ENCODE peak calls at places on chromosomes 6 and 20, in seven cellular contexts. Y is PC-9, O is endothelial cell of umbilical vein, Z is thyroid gland, J is fibroblast of lung, W is neural progenitor cell, D is transverse colon. C is an unnamed sample.
A peak's percentile ranks its signal among the peaks of the same experiment; 100 is the strongest.

GRCh38 chr6:39072830-39073229 is 24.2 kb downstream of the GLP1R start:
- DNase-seq in O (no peak), Z (no peak), Y (no peak), D (no peak), W (no peak), J (no peak), C (no peak)

GRCh38 chr6:22349051-22349450 is 52.2 kb upstream of the PRL start:
- DNase-seq in W (no peak), D (no peak), Z (no peak), Y (no peak), J (peak; percentile 25), O (no peak), C (no peak)

GRCh38 chr6:106792536-106793236 is 163.3 kb downstream of the QRSL1 start:
- DNase-seq in W (no peak), Y (no peak), O (no peak), Z (no peak), J (no peak), D (no peak), C (no peak)

GRCh38 chr6:148431413-148431812 is 88.8 kb downstream of the SASH1 start:
- DNase-seq in Y (no peak), Z (peak; percentile 93), O (no peak), D (no peak), J (no peak), W (no peak), C (no peak)

GRCh38 chr6:119720160-119720559 is 370.6 kb upstream of the MAN1A1 start:
- DNase-seq in J (no peak), Z (no peak), O (no peak), D (no peak), Y (no peak), W (no peak), C (no peak)

GRCh38 chr6:152054441-152054840 is 247.0 kb downstream of the ESR1 start:
- DNase-seq in Z (no peak), J (peak; percentile 78), W (no peak), O (no peak), D (no peak), Y (peak; percentile 15), C (peak; percentile 49)

GRCh38 chr20:52031574-52032303 is 159.8 kb downstream of the ZFP64 start:
- DNase-seq in J (peak; percentile 90), O (peak; percentile 98), Z (no peak), Y (no peak), W (no peak), D (peak; percentile 38), C (peak; percentile 24)

GRCh38 chr6:142934599-142934998 is 10.4 kb downstream of the HIVEP2 start:
- DNase-seq in W (no peak), O (no peak), D (no peak), Z (no peak), Y (no peak), J (no peak), C (no peak)

GRCh38 chr6:107635058-107635515 is 145.2 kb downstream of the SOBP start:
- DNase-seq in D (no peak), W (no peak), O (no peak), Z (no peak), J (no peak), Y (no peak), C (no peak)

GRCh38 chr20:5786930-5787826 is 37.0 kb downstream of the SHLD1 start:
- DNase-seq in O (peak; percentile 76), Z (peak; percentile 75), D (no peak), J (peak; percentile 66), Y (no peak), W (no peak), C (peak; percentile 3)

GRCh38 chr20:41782730-41783406 is 164.7 kb upstream of the CHD6 start:
- DNase-seq in Y (no peak), W (no peak), J (no peak), D (no peak), Z (no peak), O (no peak), C (no peak)

GRCh38 chr6:118350881-118351430 is 197.1 kb upstream of the PLN start:
- DNase-seq in Y (no peak), Z (no peak), W (no peak), J (peak; percentile 36), O (no peak), D (no peak), C (no peak)

GRCh38 chr6:19035454-19035853 is 648.3 kb downstream of the RNF144B start:
- DNase-seq in W (no peak), O (no peak), J (peak; percentile 6), Z (peak; percentile 28), Y (no peak), D (no peak), C (no peak)

DNA sequence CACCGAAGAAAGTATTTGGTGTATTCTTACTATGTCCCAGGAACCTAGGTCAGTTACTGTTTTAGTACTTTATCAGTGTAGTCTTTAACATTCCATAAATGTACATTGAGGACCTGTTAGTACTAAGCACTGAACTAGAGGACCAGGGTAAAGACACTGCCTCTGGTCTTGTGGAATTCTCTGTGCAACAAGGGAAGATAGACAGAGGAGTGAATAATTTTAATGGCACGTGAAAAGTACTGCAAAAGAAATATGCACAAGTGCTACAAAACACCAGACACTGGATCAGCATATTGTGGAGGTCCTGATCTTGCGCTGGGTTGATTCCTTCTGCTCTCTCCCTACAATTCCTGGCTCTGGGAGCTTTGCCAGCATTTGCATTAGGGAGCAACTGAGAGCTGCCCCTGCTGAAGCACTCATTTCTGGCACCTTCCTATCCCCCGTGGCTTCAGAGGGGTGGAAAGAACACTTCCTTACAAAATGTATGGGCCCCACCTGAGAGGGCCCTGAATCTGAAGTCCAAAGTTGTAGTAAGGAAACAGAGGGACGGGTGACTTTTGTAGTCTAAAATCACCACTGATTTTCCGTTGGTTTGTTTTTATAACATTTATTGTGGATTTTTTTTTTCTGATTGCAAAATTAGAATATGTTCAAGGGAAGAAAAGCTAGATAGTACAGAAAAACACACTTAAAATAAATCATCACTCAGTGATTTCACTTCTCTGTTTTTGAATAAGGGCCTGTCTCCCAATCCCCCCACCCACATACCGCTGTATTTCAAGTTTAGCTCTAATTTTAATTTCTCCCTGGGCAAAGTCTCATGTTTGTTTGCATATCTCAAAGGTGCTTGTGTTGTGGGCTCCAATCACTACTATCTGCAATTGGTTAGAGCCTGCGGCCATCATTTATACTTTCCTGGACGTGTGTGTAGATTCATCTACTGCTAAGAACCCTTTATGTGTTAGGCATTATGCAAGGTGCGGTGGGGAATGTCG is 4.9 kb downstream of the PKIG start:
- DNase-seq in D (no peak), Z (no peak), W (no peak), J (no peak), Y (no peak), O (peak; percentile 50), C (no peak)
- H3K4me3 ChIP-seq in D (no peak overlapping the region), Z (no peak overlapping the region), W (no peak overlapping the region), J (no peak overlapping the region), Y (no peak overlapping the region), O (no peak overlapping the region), C (no peak overlapping the region)

GRCh38 chr6:43990627-43991619 is 136.3 kb downstream of the MRPL14 start:
- DNase-seq in O (no peak), Z (no peak), D (peak; percentile 29), Y (no peak), J (peak; percentile 65), W (no peak), C (no peak)
- TF ChIP-seq CTCF in O (no peak), Z (no peak), D (no peak), Y (no peak), J (no peak), W (no peak), C (no peak)

GRCh38 chr6:10424005-10424404 is 9.1 kb upstream of the TFAP2A start:
- DNase-seq in O (no peak), W (no peak), Z (no peak), J (no peak), D (no peak), Y (no peak), C (no peak)

GRCh38 chr6:10426781-10427279 is 12.0 kb upstream of the TFAP2A start:
- DNase-seq in O (no peak), Y (no peak), D (no peak), W (no peak), J (no peak), Z (no peak), C (no peak)

GRCh38 chr6:10422282-10423034 is 7.6 kb upstream of the TFAP2A start:
- DNase-seq in Z (no peak), W (no peak), O (no peak), J (no peak), D (no peak), Y (no peak), C (no peak)

GRCh38 chr6:10425973-10426780 is 11.3 kb upstream of the TFAP2A start:
- DNase-seq in D (peak; percentile 38), J (peak; percentile 34), W (peak; percentile 73), Z (peak; percentile 50), O (no peak), Y (peak; percentile 84), C (no peak)

DNA sequence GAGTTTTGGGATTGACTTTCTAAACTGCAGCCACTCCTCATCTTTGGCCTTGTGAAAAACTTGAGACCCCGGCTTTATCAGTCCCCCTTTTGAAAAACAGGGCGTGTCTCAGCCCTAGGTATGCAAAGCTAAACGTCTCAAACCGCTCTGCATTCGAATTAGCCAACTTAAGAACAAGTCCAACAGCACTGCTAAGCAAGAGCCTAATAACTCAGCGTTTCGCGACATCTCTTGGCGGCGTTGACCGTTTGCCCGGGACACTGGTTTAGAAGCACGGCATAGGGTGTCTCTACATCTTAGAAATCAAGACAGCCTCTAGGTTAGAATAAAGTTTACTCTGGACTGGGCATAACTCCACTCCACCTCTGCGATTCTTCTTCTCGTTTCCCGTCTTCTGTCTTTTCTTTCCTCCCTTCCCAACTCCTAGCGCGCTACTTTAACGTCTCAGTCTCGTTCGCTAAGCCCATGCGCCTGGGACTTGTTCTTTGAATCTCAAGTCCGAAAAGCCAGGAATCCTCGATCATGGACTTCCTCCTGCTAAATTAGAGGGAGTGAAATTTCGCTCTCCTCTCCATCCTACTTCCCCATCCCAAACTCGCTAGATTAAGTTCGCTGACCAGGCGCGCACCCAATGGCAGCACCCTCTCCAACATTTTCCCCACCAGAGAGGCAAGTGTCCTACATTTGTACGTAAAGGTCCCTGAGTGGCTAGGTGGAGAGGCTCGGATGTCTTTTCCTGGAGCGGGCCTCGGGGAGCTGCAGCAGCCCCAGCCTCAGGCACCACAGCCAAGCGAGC is 10.5 kb upstream of the TFAP2A start:
- DNase-seq in O (no peak), W (peak; percentile 54), Z (no peak), D (no peak), J (peak; percentile 21), Y (no peak), C (no peak)
- H3K27me3 ChIP-seq in O (peaks cover 69% of the 10 kb centered on the region), W (peaks cover 100% of the 10 kb centered on the region), Z (peaks cover 34% of the 10 kb centered on the region), D (peaks cover 89% of the 10 kb centered on the region), J (peaks cover 52% of the 10 kb centered on the region), Y (no peaks in the 10 kb centered on the region), C (no peaks in the 10 kb centered on the region)

DNA sequence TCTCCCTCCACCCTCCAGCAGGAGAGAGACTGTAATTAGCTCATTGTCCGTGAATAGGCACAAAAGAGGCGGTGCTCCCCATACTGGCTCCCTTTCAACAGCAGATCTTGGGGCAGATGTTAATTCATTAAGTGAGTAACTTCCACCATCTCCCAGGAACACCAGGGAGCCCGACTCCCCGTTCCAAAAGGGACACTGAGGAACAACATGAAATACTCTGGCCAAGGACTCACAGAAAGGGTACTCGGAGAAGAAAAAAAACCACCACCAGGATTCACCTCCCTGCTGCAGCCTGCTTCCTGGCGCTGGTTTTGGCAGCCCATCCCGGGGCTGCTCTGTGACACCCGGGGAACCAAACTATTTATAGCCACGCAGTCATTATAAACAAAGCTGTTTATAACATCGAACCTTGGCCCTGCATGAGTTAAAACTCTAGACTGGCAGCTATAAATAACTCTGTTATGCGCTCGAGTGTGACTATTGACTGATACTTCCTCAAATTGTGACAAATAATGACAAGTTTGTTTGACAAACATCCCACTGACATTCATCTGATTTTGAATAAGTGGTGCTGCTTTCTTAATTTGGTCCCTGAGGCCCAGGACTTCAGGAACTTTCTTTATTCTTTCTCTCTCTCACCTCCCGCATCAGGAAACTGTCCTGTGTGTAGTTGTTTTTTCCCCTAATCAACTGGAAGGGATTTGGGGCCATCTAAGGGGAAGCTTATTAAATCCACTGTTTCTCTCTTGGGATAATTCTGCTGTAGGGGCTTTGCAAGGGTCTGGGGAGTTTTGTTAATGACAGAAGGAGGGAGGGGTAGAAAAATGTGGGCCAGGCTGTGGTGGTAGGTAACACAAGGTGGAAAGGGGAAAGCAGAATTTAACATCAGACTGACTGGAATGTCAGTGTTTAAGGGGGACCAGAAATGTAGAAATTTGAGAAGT is 521.6 kb downstream of the CD83 start:
- DNase-seq in O (no peak), Y (no peak), J (peak; percentile 57), D (peak; percentile 18), W (peak; percentile 87), Z (peak; percentile 13), C (peak; percentile 57)
- H3K4me3 ChIP-seq in O (no peak overlapping the region), Y (no peak overlapping the region), J (peak overlapping the region; percentile 10), D (no peak overlapping the region), W (peak overlapping the region; percentile 31), Z (peak overlapping the region; percentile 11), C (no peak overlapping the region)

C was measured in bronchial epithelial cell.